ENCODE peak calls at places on chromosomes 5 and 9, in ten cellular contexts. One of them, this sample, is unnamed. For H3K27me3, the result is how much of the 10 kb centered on the place peaks cover.

GRCh38 chr9:136671646-136672430 is 9.1 kb downstream of the EGFL7 start:
- DNase-seq in IMR-90: no peak
- DNase-seq in H9: peak
- DNase-seq in Peyer's patch: peak
- DNase-seq in ovary: peak
- DNase-seq in tibial artery: no peak
- DNase-seq in A673: peak
- DNase-seq in HL-60: no peak
- DNase-seq in tibial nerve: peak
- DNase-seq in CD8-positive, alpha-beta T cell: peak
- DNase-seq in this sample: peak

GRCh38 chr9:89154651-89155336 is 23.8 kb downstream of the SHC3 start:
- DNase-seq in IMR-90: peak
- DNase-seq in H9: no peak
- DNase-seq in Peyer's patch: no peak
- DNase-seq in ovary: no peak
- DNase-seq in tibial artery: no peak
- DNase-seq in A673: peak
- DNase-seq in HL-60: peak
- DNase-seq in tibial nerve: no peak
- DNase-seq in CD8-positive, alpha-beta T cell: no peak
- DNase-seq in this sample: peak

GRCh38 chr5:171908638-171909037 is 97.8 kb downstream of the FBXW11 start:
- DNase-seq in IMR-90: no peak
- DNase-seq in H9: no peak
- DNase-seq in Peyer's patch: no peak
- DNase-seq in ovary: no peak
- DNase-seq in tibial artery: no peak
- DNase-seq in A673: no peak
- DNase-seq in HL-60: no peak
- DNase-seq in tibial nerve: no peak
- DNase-seq in CD8-positive, alpha-beta T cell: no peak
- DNase-seq in this sample: no peak

GRCh38 chr5:14676320-14676719 is 11.8 kb downstream of the OTULIN start:
- DNase-seq in IMR-90: peak
- DNase-seq in H9: no peak
- DNase-seq in Peyer's patch: no peak
- DNase-seq in ovary: no peak
- DNase-seq in tibial artery: peak
- DNase-seq in A673: no peak
- DNase-seq in HL-60: no peak
- DNase-seq in tibial nerve: no peak
- DNase-seq in CD8-positive, alpha-beta T cell: no peak
- DNase-seq in this sample: peak

GRCh38 chr9:105438136-105438839 is 9.5 kb upstream of the FSD1L start:
- DNase-seq in IMR-90: peak
- DNase-seq in H9: no peak
- DNase-seq in Peyer's patch: no peak
- DNase-seq in ovary: no peak
- DNase-seq in tibial artery: no peak
- DNase-seq in A673: no peak
- DNase-seq in HL-60: no peak
- DNase-seq in tibial nerve: no peak
- DNase-seq in CD8-positive, alpha-beta T cell: no peak
- DNase-seq in this sample: peak

GRCh38 chr5:96903300-96903699 is 27.0 kb downstream of the ERAP2 start:
- DNase-seq in IMR-90: peak
- DNase-seq in H9: no peak
- DNase-seq in Peyer's patch: no peak
- DNase-seq in ovary: no peak
- DNase-seq in tibial artery: no peak
- DNase-seq in A673: no peak
- DNase-seq in HL-60: no peak
- DNase-seq in tibial nerve: no peak
- DNase-seq in CD8-positive, alpha-beta T cell: no peak
- DNase-seq in this sample: no peak

GRCh38 chr5:177431317-177432142 is 5.1 kb downstream of the GRK6 start:
- DNase-seq in IMR-90: no peak
- DNase-seq in H9: no peak
- DNase-seq in Peyer's patch: peak
- DNase-seq in ovary: no peak
- DNase-seq in tibial artery: no peak
- DNase-seq in A673: no peak
- DNase-seq in HL-60: peak
- DNase-seq in tibial nerve: no peak
- DNase-seq in CD8-positive, alpha-beta T cell: no peak
- DNase-seq in this sample: no peak

GRCh38 chr5:141223112-141223783 is at the start of gene PCDHB14:
- DNase-seq in IMR-90: peak
- DNase-seq in H9: peak
- DNase-seq in Peyer's patch: no peak
- DNase-seq in ovary: no peak
- DNase-seq in tibial artery: no peak
- DNase-seq in A673: peak
- DNase-seq in HL-60: no peak
- DNase-seq in tibial nerve: no peak
- DNase-seq in CD8-positive, alpha-beta T cell: no peak
- DNase-seq in this sample: peak

GRCh38 chr5:133294380-133294779 is 242.6 kb downstream of the HSPA4 start:
- DNase-seq in IMR-90: no peak
- DNase-seq in H9: no peak
- DNase-seq in Peyer's patch: no peak
- DNase-seq in ovary: no peak
- DNase-seq in tibial artery: no peak
- DNase-seq in A673: no peak
- DNase-seq in HL-60: no peak
- DNase-seq in tibial nerve: no peak
- DNase-seq in CD8-positive, alpha-beta T cell: no peak
- DNase-seq in this sample: no peak

GRCh38 chr9:6068983-6069382 is 53.6 kb upstream of the RANBP6 start:
- DNase-seq in IMR-90: no peak
- DNase-seq in H9: no peak
- DNase-seq in Peyer's patch: no peak
- DNase-seq in ovary: no peak
- DNase-seq in tibial artery: no peak
- DNase-seq in A673: no peak
- DNase-seq in HL-60: peak
- DNase-seq in tibial nerve: no peak
- DNase-seq in CD8-positive, alpha-beta T cell: no peak
- DNase-seq in this sample: no peak

GRCh38 chr9:90340421-90340820 is 302.2 kb downstream of the DIRAS2 start:
- DNase-seq in IMR-90: peak
- DNase-seq in H9: no peak
- DNase-seq in Peyer's patch: no peak
- DNase-seq in ovary: no peak
- DNase-seq in tibial artery: no peak
- DNase-seq in A673: no peak
- DNase-seq in HL-60: no peak
- DNase-seq in tibial nerve: no peak
- DNase-seq in CD8-positive, alpha-beta T cell: no peak
- DNase-seq in this sample: peak

GRCh38 chr9:113011911-113012381 is at the start of gene ZNF883:
- DNase-seq in IMR-90: peak
- DNase-seq in H9: peak
- DNase-seq in Peyer's patch: no peak
- DNase-seq in ovary: peak
- DNase-seq in tibial artery: no peak
- DNase-seq in A673: peak
- DNase-seq in HL-60: no peak
- DNase-seq in tibial nerve: no peak
- DNase-seq in CD8-positive, alpha-beta T cell: no peak
- DNase-seq in this sample: peak

GRCh38 chr5:1659100-1660036 is 135.6 kb upstream of the LPCAT1 start:
- DNase-seq in IMR-90: no peak
- DNase-seq in H9: peak
- DNase-seq in Peyer's patch: no peak
- DNase-seq in ovary: no peak
- DNase-seq in tibial artery: no peak
- DNase-seq in A673: no peak
- DNase-seq in HL-60: no peak
- DNase-seq in tibial nerve: no peak
- DNase-seq in CD8-positive, alpha-beta T cell: no peak
- DNase-seq in this sample: no peak

GRCh38 chr5:106860398-106861044 is 810.2 kb downstream of the EFNA5 start:
- DNase-seq in IMR-90: no peak
- DNase-seq in H9: no peak
- DNase-seq in Peyer's patch: no peak
- DNase-seq in ovary: no peak
- DNase-seq in tibial artery: no peak
- DNase-seq in A673: no peak
- DNase-seq in HL-60: no peak
- DNase-seq in tibial nerve: no peak
- DNase-seq in CD8-positive, alpha-beta T cell: no peak
- DNase-seq in this sample: no peak

GRCh38 chr9:36730414-36730813 is 157.7 kb downstream of the MELK start:
- DNase-seq in IMR-90: no peak
- DNase-seq in H9: no peak
- DNase-seq in Peyer's patch: no peak
- DNase-seq in ovary: no peak
- DNase-seq in tibial artery: no peak
- DNase-seq in A673: no peak
- DNase-seq in HL-60: no peak
- DNase-seq in tibial nerve: no peak
- DNase-seq in CD8-positive, alpha-beta T cell: no peak
- DNase-seq in this sample: no peak

GRCh38 chr9:36728651-36729520 is 156.2 kb downstream of the MELK start:
- DNase-seq in IMR-90: peak
- DNase-seq in H9: peak
- DNase-seq in Peyer's patch: peak
- DNase-seq in ovary: peak
- DNase-seq in tibial artery: no peak
- DNase-seq in A673: peak
- DNase-seq in HL-60: peak
- DNase-seq in tibial nerve: peak
- DNase-seq in CD8-positive, alpha-beta T cell: peak
- DNase-seq in this sample: peak

GRCh38 chr9:36729902-36730301 is 157.2 kb downstream of the MELK start:
- DNase-seq in IMR-90: peak
- DNase-seq in H9: no peak
- DNase-seq in Peyer's patch: no peak
- DNase-seq in ovary: no peak
- DNase-seq in tibial artery: no peak
- DNase-seq in A673: no peak
- DNase-seq in HL-60: no peak
- DNase-seq in tibial nerve: no peak
- DNase-seq in CD8-positive, alpha-beta T cell: no peak
- DNase-seq in this sample: no peak

GRCh38 chr9:36731576-36731975 is 158.9 kb downstream of the MELK start:
- DNase-seq in IMR-90: peak
- DNase-seq in H9: no peak
- DNase-seq in Peyer's patch: no peak
- DNase-seq in ovary: no peak
- DNase-seq in tibial artery: no peak
- DNase-seq in A673: peak
- DNase-seq in HL-60: no peak
- DNase-seq in tibial nerve: no peak
- DNase-seq in CD8-positive, alpha-beta T cell: no peak
- DNase-seq in this sample: no peak

GRCh38 chr9:36731068-36731467 is 158.4 kb downstream of the MELK start:
- DNase-seq in IMR-90: no peak
- DNase-seq in H9: no peak
- DNase-seq in Peyer's patch: no peak
- DNase-seq in ovary: no peak
- DNase-seq in tibial artery: no peak
- DNase-seq in A673: no peak
- DNase-seq in HL-60: no peak
- DNase-seq in tibial nerve: no peak
- DNase-seq in CD8-positive, alpha-beta T cell: no peak
- DNase-seq in this sample: no peak
- H3K27ac ChIP-seq in IMR-90: peak
- H3K27ac ChIP-seq in H9: no peak
- H3K27ac ChIP-seq in Peyer's patch: no peak
- H3K27ac ChIP-seq in ovary: no peak
- H3K27ac ChIP-seq in tibial artery: no peak
- H3K27ac ChIP-seq in A673: peak
- H3K27ac ChIP-seq in HL-60: no peak
- H3K27ac ChIP-seq in tibial nerve: no peak
- H3K27ac ChIP-seq in CD8-positive, alpha-beta T cell: no peak
- H3K27ac ChIP-seq in this sample: no peak

GRCh38 chr5:164672931-164673694 is 1167.7 kb downstream of the MAT2B start:
- DNase-seq in IMR-90: peak
- DNase-seq in H9: no peak
- DNase-seq in Peyer's patch: no peak
- DNase-seq in ovary: no peak
- DNase-seq in tibial artery: no peak
- DNase-seq in A673: peak
- DNase-seq in HL-60: no peak
- DNase-seq in tibial nerve: no peak
- DNase-seq in CD8-positive, alpha-beta T cell: no peak
- DNase-seq in this sample: no peak
- TF ChIP-seq CTCF in IMR-90: peak
- TF ChIP-seq CTCF in H9: peak
- TF ChIP-seq CTCF in Peyer's patch: no peak
- TF ChIP-seq CTCF in ovary: no peak
- TF ChIP-seq CTCF in tibial artery: no peak
- TF ChIP-seq CTCF in A673: peak
- TF ChIP-seq CTCF in HL-60: no peak
- TF ChIP-seq CTCF in tibial nerve: no peak
- TF ChIP-seq CTCF in CD8-positive, alpha-beta T cell: no peak
- TF ChIP-seq CTCF in this sample: no peak

GRCh38 chr5:45697211-45697610 is 1.0 kb upstream of the HCN1 start:
- DNase-seq in IMR-90: no peak
- DNase-seq in H9: no peak
- DNase-seq in Peyer's patch: no peak
- DNase-seq in ovary: no peak
- DNase-seq in tibial artery: no peak
- DNase-seq in A673: peak
- DNase-seq in HL-60: no peak
- DNase-seq in tibial nerve: no peak
- DNase-seq in CD8-positive, alpha-beta T cell: no peak
- DNase-seq in this sample: no peak
- H3K27me3 ChIP-seq in IMR-90: under half
- H3K27me3 ChIP-seq in H9: under half
- H3K27me3 ChIP-seq in Peyer's patch: under half
- H3K27me3 ChIP-seq in ovary: under half
- H3K27me3 ChIP-seq in tibial artery: under half
- H3K27me3 ChIP-seq in A673: under half
- H3K27me3 ChIP-seq in HL-60: under half
- H3K27me3 ChIP-seq in tibial nerve: under half
- H3K27me3 ChIP-seq in CD8-positive, alpha-beta T cell: under half
- H3K27me3 ChIP-seq in this sample: under half

DNA sequence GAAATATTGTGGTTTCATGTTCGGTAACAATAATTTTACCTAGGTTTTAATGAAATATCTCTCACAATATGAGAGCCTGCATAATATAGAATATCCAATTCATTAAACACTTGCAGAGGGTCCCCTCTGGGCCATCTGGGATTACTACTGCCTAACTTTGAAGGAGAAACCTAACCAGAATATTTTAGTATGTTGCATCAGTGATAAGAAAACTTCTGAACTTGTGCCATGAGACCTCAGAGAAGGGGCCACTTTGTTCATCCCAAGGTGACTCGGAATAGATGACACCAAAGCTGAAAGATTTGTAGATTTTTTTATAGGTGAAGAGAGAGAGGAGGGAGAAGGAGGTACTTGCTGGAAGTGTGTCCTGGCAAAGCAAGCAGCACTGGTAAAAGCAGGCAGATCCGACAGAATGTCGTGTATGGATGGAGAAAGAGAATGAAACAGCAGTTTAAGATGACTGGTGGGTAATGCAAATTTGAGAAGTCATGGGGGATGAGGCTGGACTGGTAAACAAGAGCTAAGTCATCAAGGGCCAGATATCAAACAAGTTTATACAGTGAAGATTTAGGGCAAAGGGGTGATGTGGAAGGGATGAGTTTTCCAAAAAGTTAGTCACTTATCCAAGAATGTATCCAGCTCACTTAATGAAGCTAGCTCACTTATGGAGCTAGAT is 372.3 kb downstream of the ADGRV1 start:
- DNase-seq in IMR-90: peak
- DNase-seq in H9: no peak
- DNase-seq in Peyer's patch: no peak
- DNase-seq in ovary: no peak
- DNase-seq in tibial artery: no peak
- DNase-seq in A673: no peak
- DNase-seq in HL-60: no peak
- DNase-seq in tibial nerve: no peak
- DNase-seq in CD8-positive, alpha-beta T cell: no peak
- DNase-seq in this sample: no peak
- H3K27ac ChIP-seq in IMR-90: no peak
- H3K27ac ChIP-seq in H9: no peak
- H3K27ac ChIP-seq in Peyer's patch: no peak
- H3K27ac ChIP-seq in ovary: no peak
- H3K27ac ChIP-seq in tibial artery: no peak
- H3K27ac ChIP-seq in A673: no peak
- H3K27ac ChIP-seq in HL-60: no peak
- H3K27ac ChIP-seq in tibial nerve: no peak
- H3K27ac ChIP-seq in CD8-positive, alpha-beta T cell: no peak
- H3K27ac ChIP-seq in this sample: peak